ENCODE peak calls at places on chromosomes 6 and 20, in seven cellular contexts. One of them, this sample, is unnamed.

GRCh38 chr6:91672201-91672600 is 1085.3 kb upstream of the MAP3K7 start:
- DNase-seq in bronchial epithelial cell: no peak
- DNase-seq in SJSA1: no peak
- DNase-seq in right atrium auricular region: no peak
- DNase-seq in colonic mucosa: no peak
- DNase-seq in astrocyte of the spinal cord: peak
- DNase-seq in right cardiac atrium: no peak
- DNase-seq in this sample: no peak

GRCh38 chr6:24924956-24925355 is 10.8 kb downstream of the RIPOR2 start:
- DNase-seq in SJSA1: no peak
- DNase-seq in right atrium auricular region: no peak
- DNase-seq in astrocyte of the spinal cord: no peak
- DNase-seq in bronchial epithelial cell: peak
- DNase-seq in right cardiac atrium: no peak
- DNase-seq in colonic mucosa: no peak
- DNase-seq in this sample: no peak

GRCh38 chr20:63574156-63574828 is at the start of gene HELZ2:
- DNase-seq in right atrium auricular region: peak
- DNase-seq in right cardiac atrium: peak
- DNase-seq in SJSA1: peak
- DNase-seq in colonic mucosa: peak
- DNase-seq in astrocyte of the spinal cord: peak
- DNase-seq in bronchial epithelial cell: peak
- DNase-seq in this sample: peak

GRCh38 chr6:42141603-42142117 is 760 bp downstream of the C6orf132 start:
- DNase-seq in bronchial epithelial cell: peak
- DNase-seq in SJSA1: no peak
- DNase-seq in right atrium auricular region: no peak
- DNase-seq in colonic mucosa: peak
- DNase-seq in astrocyte of the spinal cord: no peak
- DNase-seq in right cardiac atrium: no peak
- DNase-seq in this sample: no peak

GRCh38 chr6:112909781-112910180 is 562.7 kb downstream of the RFPL4B start:
- DNase-seq in SJSA1: no peak
- DNase-seq in right atrium auricular region: no peak
- DNase-seq in colonic mucosa: no peak
- DNase-seq in right cardiac atrium: no peak
- DNase-seq in bronchial epithelial cell: peak
- DNase-seq in astrocyte of the spinal cord: no peak
- DNase-seq in this sample: no peak

GRCh38 chr6:72966628-72967280 is 258.5 kb downstream of the KHDC1L start:
- DNase-seq in astrocyte of the spinal cord: peak
- DNase-seq in SJSA1: no peak
- DNase-seq in right cardiac atrium: no peak
- DNase-seq in colonic mucosa: no peak
- DNase-seq in bronchial epithelial cell: peak
- DNase-seq in right atrium auricular region: no peak
- DNase-seq in this sample: no peak

GRCh38 chr6:75504902-75505233 is 11.3 kb upstream of the FILIP1 start:
- DNase-seq in colonic mucosa: no peak
- DNase-seq in bronchial epithelial cell: no peak
- DNase-seq in SJSA1: no peak
- DNase-seq in right atrium auricular region: no peak
- DNase-seq in astrocyte of the spinal cord: no peak
- DNase-seq in right cardiac atrium: peak
- DNase-seq in this sample: peak

GRCh38 chr20:43973671-43974450 is 59.2 kb downstream of the TOX2 start:
- DNase-seq in SJSA1: no peak
- DNase-seq in bronchial epithelial cell: no peak
- DNase-seq in right cardiac atrium: no peak
- DNase-seq in colonic mucosa: no peak
- DNase-seq in right atrium auricular region: no peak
- DNase-seq in astrocyte of the spinal cord: no peak
- DNase-seq in this sample: no peak

GRCh38 chr6:41453232-41453631 is 92.9 kb upstream of the FOXP4 start:
- DNase-seq in bronchial epithelial cell: no peak
- DNase-seq in SJSA1: no peak
- DNase-seq in colonic mucosa: no peak
- DNase-seq in right cardiac atrium: no peak
- DNase-seq in right atrium auricular region: no peak
- DNase-seq in astrocyte of the spinal cord: no peak
- DNase-seq in this sample: no peak

GRCh38 chr6:168041928-168042327 is 37.1 kb downstream of the FRMD1 start:
- DNase-seq in bronchial epithelial cell: no peak
- DNase-seq in right cardiac atrium: peak
- DNase-seq in SJSA1: no peak
- DNase-seq in colonic mucosa: no peak
- DNase-seq in astrocyte of the spinal cord: no peak
- DNase-seq in right atrium auricular region: no peak
- DNase-seq in this sample: no peak

GRCh38 chr20:51720854-51721253 is 47.3 kb downstream of the ATP9A start:
- DNase-seq in astrocyte of the spinal cord: no peak
- DNase-seq in right atrium auricular region: no peak
- DNase-seq in colonic mucosa: no peak
- DNase-seq in SJSA1: no peak
- DNase-seq in right cardiac atrium: no peak
- DNase-seq in bronchial epithelial cell: no peak
- DNase-seq in this sample: no peak

GRCh38 chr6:83853968-83854501 is 875 bp downstream of the RIPPLY2 start:
- DNase-seq in colonic mucosa: no peak
- DNase-seq in right atrium auricular region: no peak
- DNase-seq in astrocyte of the spinal cord: no peak
- DNase-seq in SJSA1: no peak
- DNase-seq in right cardiac atrium: no peak
- DNase-seq in bronchial epithelial cell: no peak
- DNase-seq in this sample: no peak

GRCh38 chr6:108157234-108157971 is 8.4 kb upstream of the NR2E1 start:
- DNase-seq in right atrium auricular region: no peak
- DNase-seq in colonic mucosa: no peak
- DNase-seq in astrocyte of the spinal cord: no peak
- DNase-seq in SJSA1: no peak
- DNase-seq in bronchial epithelial cell: no peak
- DNase-seq in right cardiac atrium: no peak
- DNase-seq in this sample: no peak

GRCh38 chr20:8808180-8808535 is 260.7 kb upstream of the PLCB4 start:
- DNase-seq in colonic mucosa: peak
- DNase-seq in SJSA1: no peak
- DNase-seq in right atrium auricular region: no peak
- DNase-seq in astrocyte of the spinal cord: no peak
- DNase-seq in right cardiac atrium: peak
- DNase-seq in bronchial epithelial cell: no peak
- DNase-seq in this sample: no peak

GRCh38 chr20:49230021-49230420 is 10.8 kb downstream of the DDX27 start:
- DNase-seq in right cardiac atrium: no peak
- DNase-seq in colonic mucosa: no peak
- DNase-seq in SJSA1: no peak
- DNase-seq in bronchial epithelial cell: no peak
- DNase-seq in right atrium auricular region: no peak
- DNase-seq in astrocyte of the spinal cord: no peak
- DNase-seq in this sample: no peak

GRCh38 chr6:11161031-11161966 is 49.8 kb upstream of the ERVFRD-1 start:
- DNase-seq in SJSA1: peak
- DNase-seq in right atrium auricular region: no peak
- DNase-seq in bronchial epithelial cell: peak
- DNase-seq in colonic mucosa: no peak
- DNase-seq in right cardiac atrium: no peak
- DNase-seq in astrocyte of the spinal cord: peak
- DNase-seq in this sample: peak

GRCh38 chr6:35786810-35787209 is 6.0 kb downstream of the CLPSL1 start:
- DNase-seq in SJSA1: no peak
- DNase-seq in colonic mucosa: no peak
- DNase-seq in bronchial epithelial cell: no peak
- DNase-seq in right cardiac atrium: no peak
- DNase-seq in right atrium auricular region: no peak
- DNase-seq in astrocyte of the spinal cord: no peak
- DNase-seq in this sample: no peak

GRCh38 chr20:45355685-45356084 is 7.3 kb upstream of the SYS1 start:
- DNase-seq in bronchial epithelial cell: no peak
- DNase-seq in colonic mucosa: no peak
- DNase-seq in astrocyte of the spinal cord: no peak
- DNase-seq in SJSA1: no peak
- DNase-seq in right cardiac atrium: no peak
- DNase-seq in right atrium auricular region: no peak
- DNase-seq in this sample: no peak
- H3K4me3 ChIP-seq in bronchial epithelial cell: no peak
- H3K4me3 ChIP-seq in colonic mucosa: no peak
- H3K4me3 ChIP-seq in astrocyte of the spinal cord: no peak
- H3K4me3 ChIP-seq in SJSA1: no peak
- H3K4me3 ChIP-seq in right cardiac atrium: no peak
- H3K4me3 ChIP-seq in right atrium auricular region: no peak
- H3K4me3 ChIP-seq in this sample: no peak

GRCh38 chr6:89356644-89357043 is 4.1 kb upstream of the UBE2J1 start:
- DNase-seq in right atrium auricular region: no peak
- DNase-seq in bronchial epithelial cell: no peak
- DNase-seq in SJSA1: no peak
- DNase-seq in astrocyte of the spinal cord: no peak
- DNase-seq in colonic mucosa: no peak
- DNase-seq in right cardiac atrium: no peak
- DNase-seq in this sample: no peak

GRCh38 chr6:89360415-89360999 is 8.0 kb upstream of the UBE2J1 start:
- DNase-seq in right cardiac atrium: no peak
- DNase-seq in SJSA1: no peak
- DNase-seq in bronchial epithelial cell: peak
- DNase-seq in right atrium auricular region: no peak
- DNase-seq in astrocyte of the spinal cord: peak
- DNase-seq in colonic mucosa: no peak
- DNase-seq in this sample: no peak

GRCh38 chr6:89355511-89356185 is 3.1 kb upstream of the UBE2J1 start:
- DNase-seq in right atrium auricular region: no peak
- DNase-seq in astrocyte of the spinal cord: no peak
- DNase-seq in bronchial epithelial cell: no peak
- DNase-seq in SJSA1: no peak
- DNase-seq in colonic mucosa: no peak
- DNase-seq in right cardiac atrium: no peak
- DNase-seq in this sample: no peak

GRCh38 chr6:89359561-89359960 is 7.0 kb upstream of the UBE2J1 start:
- DNase-seq in right atrium auricular region: no peak
- DNase-seq in right cardiac atrium: no peak
- DNase-seq in bronchial epithelial cell: no peak
- DNase-seq in SJSA1: no peak
- DNase-seq in colonic mucosa: no peak
- DNase-seq in astrocyte of the spinal cord: no peak
- DNase-seq in this sample: no peak

DNA sequence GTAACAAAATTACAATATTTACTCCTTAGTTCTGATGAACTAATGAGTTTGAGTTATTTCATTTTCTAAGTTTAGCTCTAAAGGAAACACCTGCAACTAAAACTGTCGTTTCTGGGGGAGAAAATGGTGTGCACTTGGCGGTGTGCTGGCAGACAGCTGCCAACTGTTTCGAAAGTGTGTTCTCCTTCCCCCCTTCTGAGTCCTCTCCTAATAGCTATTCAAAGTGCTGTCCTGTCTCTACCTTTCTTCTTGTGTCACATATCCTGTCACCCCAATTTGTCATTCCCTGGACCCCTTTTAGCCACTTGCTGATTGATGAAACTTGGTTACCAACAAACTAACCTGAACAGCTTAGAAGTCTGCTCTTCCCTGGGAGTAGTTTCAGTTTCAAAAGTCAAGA is 4.9 kb upstream of the UBE2J1 start:
- DNase-seq in right cardiac atrium: no peak
- DNase-seq in bronchial epithelial cell: no peak
- DNase-seq in colonic mucosa: no peak
- DNase-seq in SJSA1: no peak
- DNase-seq in astrocyte of the spinal cord: no peak
- DNase-seq in right atrium auricular region: no peak
- DNase-seq in this sample: no peak
- H3K4me3 ChIP-seq in right cardiac atrium: peak
- H3K4me3 ChIP-seq in bronchial epithelial cell: no peak
- H3K4me3 ChIP-seq in colonic mucosa: no peak
- H3K4me3 ChIP-seq in SJSA1: no peak
- H3K4me3 ChIP-seq in astrocyte of the spinal cord: no peak
- H3K4me3 ChIP-seq in right atrium auricular region: no peak
- H3K4me3 ChIP-seq in this sample: no peak

GRCh38 chr20:31951203-31951529 is 680 bp downstream of the PDRG1 start:
- DNase-seq in right cardiac atrium: no peak
- DNase-seq in bronchial epithelial cell: no peak
- DNase-seq in astrocyte of the spinal cord: no peak
- DNase-seq in colonic mucosa: no peak
- DNase-seq in SJSA1: no peak
- DNase-seq in right atrium auricular region: no peak
- DNase-seq in this sample: no peak

GRCh38 chr20:31951530-31952453 is at the start of gene PDRG1:
- DNase-seq in bronchial epithelial cell: peak
- DNase-seq in right cardiac atrium: peak
- DNase-seq in right atrium auricular region: peak
- DNase-seq in SJSA1: peak
- DNase-seq in colonic mucosa: peak
- DNase-seq in astrocyte of the spinal cord: peak
- DNase-seq in this sample: peak

GRCh38 chr20:31948008-31948407 is 3.8 kb downstream of the PDRG1 start:
- DNase-seq in SJSA1: no peak
- DNase-seq in right cardiac atrium: no peak
- DNase-seq in colonic mucosa: no peak
- DNase-seq in right atrium auricular region: no peak
- DNase-seq in bronchial epithelial cell: no peak
- DNase-seq in astrocyte of the spinal cord: no peak
- DNase-seq in this sample: no peak

GRCh38 chr20:31953749-31954148 is 1.9 kb upstream of the PDRG1 start:
- DNase-seq in bronchial epithelial cell: no peak
- DNase-seq in right atrium auricular region: no peak
- DNase-seq in right cardiac atrium: no peak
- DNase-seq in SJSA1: no peak
- DNase-seq in astrocyte of the spinal cord: no peak
- DNase-seq in colonic mucosa: no peak
- DNase-seq in this sample: no peak

GRCh38 chr20:31949877-31950646 is 1.8 kb downstream of the PDRG1 start:
- DNase-seq in astrocyte of the spinal cord: no peak
- DNase-seq in bronchial epithelial cell: no peak
- DNase-seq in right cardiac atrium: no peak
- DNase-seq in colonic mucosa: no peak
- DNase-seq in right atrium auricular region: no peak
- DNase-seq in SJSA1: no peak
- DNase-seq in this sample: no peak
- H3K4me3 ChIP-seq in astrocyte of the spinal cord: no peak
- H3K4me3 ChIP-seq in bronchial epithelial cell: no peak
- H3K4me3 ChIP-seq in right cardiac atrium: no peak
- H3K4me3 ChIP-seq in colonic mucosa: no peak
- H3K4me3 ChIP-seq in right atrium auricular region: no peak
- H3K4me3 ChIP-seq in SJSA1: peak
- H3K4me3 ChIP-seq in this sample: peak

GRCh38 chr6:3210024-3210610 is 17.3 kb downstream of the TUBB2B start:
- DNase-seq in right cardiac atrium: no peak
- DNase-seq in colonic mucosa: no peak
- DNase-seq in SJSA1: no peak
- DNase-seq in bronchial epithelial cell: no peak
- DNase-seq in astrocyte of the spinal cord: no peak
- DNase-seq in right atrium auricular region: peak
- DNase-seq in this sample: no peak

GRCh38 chr6:3211681-3212080 is 15.8 kb downstream of the TUBB2B start:
- DNase-seq in right cardiac atrium: no peak
- DNase-seq in colonic mucosa: no peak
- DNase-seq in astrocyte of the spinal cord: no peak
- DNase-seq in SJSA1: no peak
- DNase-seq in right atrium auricular region: no peak
- DNase-seq in bronchial epithelial cell: no peak
- DNase-seq in this sample: no peak

GRCh38 chr6:3208096-3208774 is 19.2 kb downstream of the TUBB2B start:
- DNase-seq in bronchial epithelial cell: peak
- DNase-seq in right atrium auricular region: peak
- DNase-seq in SJSA1: no peak
- DNase-seq in colonic mucosa: no peak
- DNase-seq in right cardiac atrium: no peak
- DNase-seq in astrocyte of the spinal cord: peak
- DNase-seq in this sample: peak

GRCh38 chr6:3208775-3209113 is 18.7 kb downstream of the TUBB2B start:
- DNase-seq in astrocyte of the spinal cord: no peak
- DNase-seq in SJSA1: no peak
- DNase-seq in colonic mucosa: no peak
- DNase-seq in right cardiac atrium: no peak
- DNase-seq in bronchial epithelial cell: peak
- DNase-seq in right atrium auricular region: no peak
- DNase-seq in this sample: no peak

GRCh38 chr6:3209114-3210023 is 18.1 kb downstream of the TUBB2B start:
- DNase-seq in bronchial epithelial cell: peak
- DNase-seq in colonic mucosa: peak
- DNase-seq in right atrium auricular region: peak
- DNase-seq in right cardiac atrium: no peak
- DNase-seq in astrocyte of the spinal cord: peak
- DNase-seq in SJSA1: peak
- DNase-seq in this sample: peak
- H3K4me3 ChIP-seq in bronchial epithelial cell: no peak
- H3K4me3 ChIP-seq in colonic mucosa: no peak
- H3K4me3 ChIP-seq in right atrium auricular region: no peak
- H3K4me3 ChIP-seq in right cardiac atrium: no peak
- H3K4me3 ChIP-seq in astrocyte of the spinal cord: peak
- H3K4me3 ChIP-seq in SJSA1: no peak
- H3K4me3 ChIP-seq in this sample: peak